ENCODE peak calls at places on chromosomes 3 and 15, in six cellular contexts. H is H4; V is NB4; E is stimulated activated CD4-positive, alpha-beta T cell treated with anti-CD3 and anti-CD28 coated beads, TNF-alpha, amount 100 ng/mL, for 1 hour; F is NCI-H1105 treated with DMSO at 0.1 percent for 48 hours; I is activated CD4-positive, alpha-beta T cell treated with anti-CD3 and anti-CD28 coated beads, Interleukin-2, amount 10 ng/mL, durations not matched to agents 24 days and 14 days. Z is an unnamed sample.

GRCh38 chr3:58521002-58521670 is 15.9 kb downstream of the ACOX2 start:
- DNase-seq in V (peak), E (no peak), I (no peak), H (peak), F (no peak), Z (no peak)

GRCh38 chr3:14640734-14641133 is 10.8 kb upstream of the CCDC174 start:
- DNase-seq in I (no peak), F (no peak), E (no peak), V (no peak), H (no peak), Z (peak)

GRCh38 chr3:106183762-106184391 is 315.1 kb upstream of the CBLB start:
- DNase-seq in F (peak), I (no peak), V (no peak), H (peak), E (no peak), Z (no peak)

GRCh38 chr3:132317229-132317948 is at the start of gene ACP3:
- DNase-seq in V (peak), H (peak), E (no peak), I (no peak), F (peak), Z (no peak)

GRCh38 chr3:78809941-78810340 is 957.9 kb downstream of the ROBO1 start:
- DNase-seq in F (no peak), I (no peak), V (no peak), E (no peak), H (no peak), Z (no peak)

GRCh38 chr3:178485756-178486155 is 50.5 kb upstream of the KCNMB2 start:
- DNase-seq in E (no peak), F (no peak), V (no peak), H (no peak), I (no peak), Z (no peak)

GRCh38 chr3:141456328-141456689 is 30.5 kb upstream of the RASA2 start:
- DNase-seq in I (no peak), F (no peak), E (no peak), H (no peak), V (no peak), Z (no peak)

GRCh38 chr15:29934251-29934650 is 112.0 kb upstream of the TJP1 start:
- DNase-seq in H (no peak), I (no peak), V (no peak), E (no peak), F (no peak), Z (peak)

GRCh38 chr3:126394179-126394976 is at the start of gene CFAP100:
- DNase-seq in F (peak), E (no peak), H (no peak), V (no peak), I (no peak), Z (no peak)

GRCh38 chr15:57992761-57993295 is 72.7 kb downstream of the ALDH1A2 start:
- DNase-seq in V (no peak), E (no peak), H (no peak), F (no peak), I (no peak), Z (no peak)

GRCh38 chr15:45892182-45892581 is 257.4 kb downstream of the SQOR start:
- DNase-seq in H (no peak), V (no peak), I (no peak), F (no peak), E (no peak), Z (no peak)

GRCh38 chr3:52670621-52671521 is 14.8 kb downstream of the PBRM1 start:
- DNase-seq in V (peak), E (no peak), F (no peak), H (peak), I (peak), Z (peak)

GRCh38 chr15:73265536-73266153 is 103.1 kb downstream of the HCN4 start:
- DNase-seq in V (peak), I (peak), F (peak), H (peak), E (peak), Z (peak)

GRCh38 chr3:124429129-124429815 is 301.0 kb upstream of the UMPS start:
- DNase-seq in H (peak), E (no peak), I (no peak), F (peak), V (peak), Z (peak)